ENCODE peak calls at places on chromosomes 12 and 14, in four cellular contexts. I is cardiac muscle cell, J is endothelial cell of umbilical vein, O is A549. Z is an unnamed sample.

GRCh38 chr12:54051916-54052744 is 1.5 kb upstream of the HOXC4 start:
- DNase-seq in O (no peak), I (no peak), J (no peak), Z (no peak)

GRCh38 chr14:69092840-69093422 is 60.0 kb downstream of the DCAF5 start:
- DNase-seq in J (no peak), O (no peak), I (no peak), Z (no peak)

GRCh38 chr14:54213531-54213930 is 183.3 kb upstream of the CDKN3 start:
- DNase-seq in I (no peak), O (no peak), J (no peak), Z (no peak)

GRCh38 chr12:74021937-74022336 is 515.7 kb upstream of the ATXN7L3B start:
- DNase-seq in O (peak), I (peak), J (peak), Z (peak)

GRCh38 chr12:79655036-79655435 is 35.7 kb downstream of the PAWR start:
- DNase-seq in I (no peak), J (no peak), O (no peak), Z (no peak)

GRCh38 chr14:89767861-89768268 is 186.7 kb downstream of the EFCAB11 start:
- DNase-seq in O (no peak), J (peak), I (peak), Z (no peak)

GRCh38 chr12:96766232-96766631 is 140.8 kb upstream of the NEDD1 start:
- DNase-seq in J (no peak), O (no peak), I (no peak), Z (peak)

GRCh38 chr12:51911788-51912711 is 4.7 kb downstream of the ACVRL1 start:
- DNase-seq in I (no peak), J (peak), O (no peak), Z (no peak)

GRCh38 chr14:98070521-98070920 is 1201.5 kb downstream of the BCL11B start:
- DNase-seq in J (no peak), O (no peak), I (no peak), Z (no peak)

GRCh38 chr14:68947802-68948201 is 31.3 kb downstream of the ACTN1 start:
- DNase-seq in O (no peak), I (peak), J (no peak), Z (no peak)

GRCh38 chr14:61322799-61323290 is 1.5 kb downstream of the PRKCH start:
- DNase-seq in I (peak), J (peak), O (peak), Z (no peak)

GRCh38 chr12:85179680-85180300 is 100.2 kb upstream of the ALX1 start:
- DNase-seq in J (peak), O (no peak), I (no peak), Z (no peak)

GRCh38 chr12:107032266-107032665 is 45.3 kb upstream of the MTERF2 start:
- DNase-seq in I (no peak), O (no peak), J (no peak), Z (no peak)

GRCh38 chr14:52315355-52315718 is 1.2 kb downstream of the PTGER2 start:
- DNase-seq in O (no peak), I (no peak), J (no peak), Z (no peak)

GRCh38 chr14:71021347-71022014 is 114.2 kb downstream of the PCNX1 start:
- DNase-seq in I (no peak), O (no peak), J (peak), Z (no peak)

GRCh38 chr12:13033266-13033875 is 10.8 kb upstream of the FAM234B start:
- DNase-seq in O (no peak), J (peak), I (no peak), Z (no peak)

GRCh38 chr12:66144796-66145754 is 14.5 kb upstream of the LLPH start:
- DNase-seq in I (peak), O (peak), J (peak), Z (peak)

GRCh38 chr14:68796418-68797101 is 3.7 kb upstream of the ZFP36L1 start:
- DNase-seq in I (no peak), J (no peak), O (no peak), Z (no peak)

GRCh38 chr12:53750812-53751335 is 905 bp downstream of the CISTR start:
- DNase-seq in I (peak), O (no peak), J (no peak), Z (no peak)

GRCh38 chr14:92693998-92694780 is 54.2 kb downstream of the LGMN start:
- DNase-seq in J (no peak), O (peak), I (no peak), Z (peak)

GRCh38 chr14:73209943-73210342 is 27.4 kb upstream of the PAPLN start:
- DNase-seq in I (no peak), O (no peak), J (peak), Z (no peak)

GRCh38 chr14:68687746-68688145 is 105.1 kb downstream of the ZFP36L1 start:
- DNase-seq in O (peak), I (no peak), J (no peak), Z (peak)

GRCh38 chr14:106141242-106142220 is 615.1 kb downstream of the TMEM121 start:
- DNase-seq in I (no peak), O (no peak), J (no peak), Z (no peak)

GRCh38 chr12:74537126-74537706 is 419 bp upstream of the ATXN7L3B start:
- DNase-seq in I (peak), O (peak), J (no peak), Z (no peak)

GRCh38 chr14:100780646-100781355 is 45.1 kb upstream of the MEG3 start:
- DNase-seq in O (no peak), J (no peak), I (no peak), Z (no peak)

GRCh38 chr14:55864890-55865655 is 253.1 kb upstream of the PELI2 start:
- DNase-seq in J (no peak), O (no peak), I (no peak), Z (no peak)

GRCh38 chr12:76020281-76020680 is 11.3 kb downstream of the PHLDA1 start:
- DNase-seq in O (peak), J (no peak), I (no peak), Z (peak)

GRCh38 chr12:101299931-101300330 is 20.0 kb downstream of the UTP20 start:
- DNase-seq in I (no peak), J (no peak), O (no peak), Z (no peak)

GRCh38 chr14:103247169-103247606 is 86.8 kb upstream of the EIF5 start:
- DNase-seq in I (no peak), J (peak), O (no peak), Z (no peak)

GRCh38 chr14:53924754-53925153 is 31.9 kb downstream of the BMP4 start:
- DNase-seq in J (peak), O (peak), I (no peak), Z (no peak)

GRCh38 chr14:106786697-106787096 is 1260.3 kb downstream of the TMEM121 start:
- DNase-seq in J (no peak), O (no peak), I (no peak), Z (no peak)

DNA sequence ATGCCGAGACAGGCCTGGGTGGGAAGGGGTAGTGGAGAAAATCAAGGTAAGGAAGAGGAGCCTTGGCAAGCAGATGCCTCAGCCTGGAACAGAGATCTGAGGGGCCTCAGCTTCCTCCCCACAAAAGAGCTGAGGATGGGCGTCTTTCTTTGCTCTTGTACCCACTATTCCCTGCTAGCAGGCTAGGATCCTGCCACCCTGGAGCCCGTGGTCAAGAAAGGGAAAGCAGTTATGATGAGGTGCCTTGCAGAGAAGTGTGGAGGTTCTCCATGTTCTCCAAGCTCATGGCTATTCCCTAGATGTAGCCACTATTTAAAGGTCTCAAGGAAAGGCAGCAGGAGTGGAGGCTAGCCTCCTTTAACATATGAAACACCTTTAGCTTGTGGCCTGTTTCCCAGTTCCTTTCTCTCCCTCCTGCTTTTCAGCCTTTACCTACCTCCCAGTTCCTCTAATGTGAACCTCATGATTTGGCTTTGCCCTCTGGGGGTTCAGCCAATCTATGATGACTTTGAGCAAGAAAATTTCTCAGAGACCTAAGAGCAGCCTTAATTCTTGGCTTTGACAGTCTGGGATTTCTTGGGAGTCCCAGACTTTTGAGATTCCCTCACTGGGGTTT is 1.1 kb downstream of the IKZF4 start:
- DNase-seq in O (no peak), I (no peak), J (no peak), Z (no peak)
- H3K4me3 ChIP-seq in O (no peak), I (peak), J (no peak), Z (no peak)

GRCh38 chr12:58247633-58248032 is 306.3 kb downstream of the ATP23 start:
- DNase-seq in I (no peak), O (no peak), J (no peak), Z (no peak)
- TF ChIP-seq CTCF in I (no peak), O (peak), J (no peak), Z (peak)

GRCh38 chr12:91106283-91106682 is 5.0 kb downstream of the LUM start:
- DNase-seq in J (no peak), I (no peak), O (no peak), Z (no peak)

GRCh38 chr12:91111366-91112321 is at the start of gene LUM:
- DNase-seq in I (peak), J (peak), O (no peak), Z (no peak)

GRCh38 chr12:91108196-91108595 is 3.1 kb downstream of the LUM start:
- DNase-seq in I (no peak), J (no peak), O (no peak), Z (no peak)

GRCh38 chr12:91105807-91106206 is 5.5 kb downstream of the LUM start:
- DNase-seq in I (no peak), O (no peak), J (no peak), Z (no peak)

DNA sequence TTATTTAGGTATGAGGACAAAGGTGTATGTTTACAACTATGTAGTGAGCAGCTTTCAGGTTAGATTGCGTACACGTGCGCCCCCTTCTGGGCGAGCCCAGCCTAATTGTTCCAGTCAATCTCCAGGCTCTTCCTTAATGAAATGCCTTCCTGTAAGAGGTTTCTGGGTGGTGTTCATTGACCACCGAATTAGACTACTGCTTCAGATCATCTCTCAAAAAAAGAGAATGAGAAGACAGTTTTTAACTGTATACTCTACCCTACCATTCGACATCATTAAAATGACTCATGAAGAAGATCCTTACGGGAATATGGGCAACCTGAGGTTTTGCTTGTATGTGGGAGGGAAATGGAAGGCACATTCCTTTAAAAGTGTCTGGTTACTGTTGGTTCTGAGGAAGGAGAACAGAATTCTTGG is 2.1 kb downstream of the LUM start:
- DNase-seq in O (no peak), J (peak), I (peak), Z (no peak)
- H3K4me3 ChIP-seq in O (no peak), J (no peak), I (no peak), Z (no peak)

DNA sequence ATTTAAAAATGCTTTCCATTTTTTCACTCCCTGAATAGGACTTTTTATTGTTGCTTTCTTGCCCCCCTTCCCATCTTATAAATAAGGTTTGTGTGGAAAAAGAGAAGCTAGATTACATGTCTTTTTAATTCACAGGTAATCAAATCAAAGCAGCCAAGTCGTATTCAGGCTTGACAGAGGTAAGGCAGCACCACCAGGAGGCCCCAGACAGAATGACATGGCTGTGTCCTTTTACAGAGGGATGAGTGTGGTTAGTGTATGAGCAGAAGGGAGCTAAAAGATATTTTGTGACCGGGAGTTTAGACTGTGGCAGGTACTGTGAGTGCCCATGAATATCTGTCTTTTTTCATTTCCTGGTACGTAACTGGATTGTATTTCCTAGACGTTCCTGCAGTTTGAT is 596.1 kb downstream of the ETNK1 start:
- DNase-seq in I (no peak), J (no peak), O (no peak), Z (no peak)
- TF ChIP-seq CTCF in I (no peak), J (peak), O (no peak), Z (no peak)

GRCh38 chr14:102097441-102098135 is 10.7 kb upstream of the HSP90AA1 start:
- DNase-seq in O (no peak), J (no peak), I (no peak), Z (peak)

GRCh38 chr14:102095231-102095870 is 8.5 kb upstream of the HSP90AA1 start:
- DNase-seq in I (no peak), J (no peak), O (no peak), Z (no peak)

GRCh38 chr14:102094101-102094500 is 7.3 kb upstream of the HSP90AA1 start:
- DNase-seq in J (no peak), I (no peak), O (no peak), Z (no peak)

GRCh38 chr14:102095871-102096568 is 9.2 kb upstream of the HSP90AA1 start:
- DNase-seq in J (no peak), I (no peak), O (no peak), Z (peak)

GRCh38 chr14:102096569-102097188 is 9.8 kb upstream of the HSP90AA1 start:
- DNase-seq in J (peak), O (peak), I (peak), Z (peak)
- H3K4me3 ChIP-seq in J (no peak), O (no peak), I (no peak), Z (peak)

DNA sequence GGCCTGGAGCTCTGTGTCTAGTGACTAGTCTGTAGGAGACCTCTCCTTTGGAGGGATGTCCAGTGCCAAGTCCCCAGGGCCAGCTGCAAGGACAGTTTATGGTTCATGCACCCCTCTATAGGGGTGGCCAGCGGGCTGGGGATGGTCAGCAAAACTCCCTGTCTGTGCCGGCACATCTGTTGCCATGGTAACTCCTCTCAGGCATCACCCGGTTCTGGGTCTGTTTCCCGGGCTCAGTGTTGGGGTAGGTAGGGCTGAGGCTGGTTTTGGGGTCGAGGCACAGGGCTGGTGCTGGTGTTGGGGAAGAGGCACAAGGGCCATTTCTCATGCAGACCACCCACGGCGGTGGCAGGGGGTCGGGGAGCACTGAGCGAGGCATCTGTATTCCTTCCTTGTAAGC is 196.8 kb downstream of the RBM19 start:
- DNase-seq in J (no peak), O (no peak), I (no peak), Z (no peak)
- TF ChIP-seq CTCF in J (no peak), O (no peak), I (no peak), Z (no peak)